ENCODE peak calls at places on chromosomes 12 and 14, in eight cellular contexts. D, S, G, Z, J, H, P and X are unnamed samples.

GRCh38 chr12:104544836-104545235 is 88.1 kb downstream of the CHST11 start:
- DNase-seq in D (no peak), S (no peak), G (no peak), Z (no peak), J (no peak), H (no peak), P (no peak), X (no peak)

GRCh38 chr12:7178481-7178880 is 11.0 kb upstream of the PEX5 start:
- DNase-seq in D (no peak), S (no peak), G (no peak), Z (no peak), J (no peak), H (no peak), P (no peak), X (no peak)

GRCh38 chr12:18250313-18250916 is 10.9 kb upstream of the PIK3C2G start:
- DNase-seq in D (no peak), S (peak; percentile 28), G (peak; percentile 58), Z (no peak), J (no peak), H (peak; percentile 25), P (no peak), X (peak; percentile 0)

GRCh38 chr14:65260786-65261185 is 151.7 kb upstream of the FUT8 start:
- DNase-seq in D (no peak), S (no peak), G (no peak), Z (no peak), J (no peak), H (no peak), P (no peak), X (no peak)

GRCh38 chr14:50783542-50783941 is 47.4 kb downstream of the NIN start:
- DNase-seq in D (no peak), S (no peak), G (no peak), Z (no peak), J (no peak), H (no peak), P (no peak), X (no peak)

GRCh38 chr14:37153005-37153404 is 19.4 kb downstream of the SLC25A21 start:
- DNase-seq in D (no peak), S (no peak), G (no peak), Z (no peak), J (no peak), H (no peak), P (no peak), X (no peak)

GRCh38 chr12:118680361-118680963 is 300.9 kb upstream of the SRRM4 start:
- DNase-seq in D (no peak), S (no peak), G (peak; percentile 37), Z (no peak), J (no peak), H (no peak), P (no peak), X (no peak)

GRCh38 chr14:54478621-54479215 is 10.1 kb downstream of the GMFB start:
- DNase-seq in D (no peak), S (no peak), G (no peak), Z (no peak), J (no peak), H (no peak), P (no peak), X (no peak)

GRCh38 chr14:23364164-23364571 is 804 bp downstream of the EFS start:
- DNase-seq in D (no peak), S (no peak), G (no peak), Z (no peak), J (no peak), H (peak; percentile 51), P (no peak), X (no peak)

GRCh38 chr14:90398315-90398811 is 1.5 kb downstream of the CALM1 start:
- DNase-seq in D (no peak), S (peak; percentile 33), G (peak; percentile 51), Z (peak; percentile 79), J (peak; percentile 60), H (peak; percentile 45), P (peak; percentile 22), X (no peak)